ENCODE peak calls at places on chromosomes 16 and 17, in seven cellular contexts. H, E, A, R, C, B and S are unnamed samples. For H3K4me1 and H3K36me3, the result is how much of the 10 kb centered on the place peaks cover.

GRCh38 chr17:78753316-78754250 is 28.5 kb downstream of the CYTH1 start:
- DNase-seq in H (no peak), C (no peak), R (no peak), E (no peak), B (no peak), A (no peak), S (no peak)

GRCh38 chr17:78528541-78528940 is 48.7 kb downstream of the DNAH17 start:
- DNase-seq in A (no peak), H (no peak), C (peak), R (no peak), E (peak), B (no peak), S (no peak)

GRCh38 chr17:19410875-19411291 is at the start of gene RNF112:
- DNase-seq in C (no peak), B (peak), E (peak), R (no peak), H (no peak), A (peak), S (no peak)

GRCh38 chr16:87305505-87306391 is 11.4 kb downstream of the C16orf95 start:
- DNase-seq in E (peak), C (no peak), B (no peak), A (peak), R (no peak), H (no peak), S (no peak)

GRCh38 chr17:72726936-72727335 is 365.6 kb downstream of the SLC39A11 start:
- DNase-seq in A (no peak), H (no peak), R (no peak), C (no peak), E (no peak), B (no peak), S (no peak)

GRCh38 chr16:46762583-46762982 is 14.4 kb upstream of the MYLK3 start:
- DNase-seq in E (no peak), C (no peak), B (no peak), R (no peak), A (no peak), H (no peak), S (no peak)

GRCh38 chr17:42249681-42250446 is 26.3 kb downstream of the STAT5B start:
- DNase-seq in H (no peak), E (no peak), A (no peak), R (no peak), B (no peak), C (peak), S (no peak)

GRCh38 chr17:77320046-77320445 is 179.3 kb downstream of the SEC14L1 start:
- DNase-seq in A (no peak), H (no peak), E (peak), B (peak), C (peak), R (no peak), S (no peak)

GRCh38 chr17:58224315-58224714 is 5.3 kb upstream of the MKS1 start:
- DNase-seq in R (no peak), A (no peak), H (peak), C (no peak), E (no peak), B (peak), S (no peak)

GRCh38 chr16:90019543-90020259 is 445 bp upstream of the DBNDD1 start:
- DNase-seq in B (peak), A (peak), R (peak), C (no peak), H (peak), E (peak), S (no peak)

GRCh38 chr17:58956997-58957724 is 149.5 kb downstream of the TRIM37 start:
- DNase-seq in H (peak), A (no peak), R (no peak), E (no peak), B (peak), C (no peak), S (no peak)

GRCh38 chr17:41885733-41886132 is 20.5 kb upstream of the KLHL11 start:
- DNase-seq in C (no peak), B (no peak), H (no peak), R (no peak), E (no peak), A (peak), S (no peak)

GRCh38 chr17:39615434-39615833 is 7.7 kb upstream of the NEUROD2 start:
- DNase-seq in E (no peak), R (no peak), C (no peak), H (no peak), B (no peak), A (no peak), S (no peak)

GRCh38 chr17:72588961-72589360 is 468.1 kb downstream of the SOX9 start:
- DNase-seq in A (no peak), B (peak), H (no peak), E (no peak), R (peak), C (no peak), S (peak)

GRCh38 chr16:80691111-80691761 is 113.2 kb downstream of the CDYL2 start:
- DNase-seq in E (no peak), R (no peak), C (no peak), B (peak), H (no peak), A (no peak), S (no peak)

GRCh38 chr17:36943250-36944220 is 5.2 kb upstream of the AATF start:
- DNase-seq in H (peak), R (no peak), A (peak), E (no peak), B (no peak), C (no peak), S (no peak)

GRCh38 chr17:907725-908124 is 71.9 kb downstream of the NXN start:
- DNase-seq in A (no peak), R (no peak), H (no peak), C (no peak), E (no peak), B (no peak), S (no peak)

GRCh38 chr17:50203589-50204345 is 2.3 kb upstream of the COL1A1 start:
- DNase-seq in A (no peak), B (peak), H (no peak), R (no peak), E (no peak), C (peak), S (no peak)
- H3K4me1 ChIP-seq in A (under half), B (half or more), H (under half), R (under half), E (under half), C (half or more), S (under half)

DNA sequence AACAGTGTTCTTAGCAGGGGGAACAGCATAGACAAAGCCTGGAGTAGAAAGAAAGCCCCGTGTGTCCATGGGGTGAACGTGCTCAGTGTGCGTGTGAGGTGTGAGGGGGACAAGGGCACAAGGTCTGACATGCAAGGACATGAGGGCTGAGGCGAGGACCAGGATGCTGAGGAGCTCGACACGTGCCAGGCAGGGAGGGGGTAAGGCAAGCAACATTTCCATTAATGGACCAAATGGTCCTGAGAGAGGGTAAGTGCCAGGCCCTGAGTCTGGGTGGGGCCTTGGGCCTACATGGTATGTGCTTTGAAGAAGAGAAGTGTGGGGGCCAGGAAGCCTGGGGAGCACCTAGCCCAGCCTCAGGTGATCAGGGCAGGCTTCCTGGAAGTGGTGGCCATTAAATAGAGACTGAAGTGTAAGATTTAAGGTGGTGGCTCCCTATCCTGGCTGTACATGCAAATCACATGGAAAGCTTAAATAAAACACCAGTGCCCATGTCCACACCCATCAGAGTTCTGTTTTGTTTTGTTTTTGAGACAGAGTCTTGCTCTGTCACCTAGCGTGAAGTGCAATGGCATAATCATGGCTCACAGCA is 29.3 kb downstream of the ADCY7 start:
- DNase-seq in H (no peak), B (no peak), C (no peak), A (no peak), R (no peak), E (no peak), S (no peak)
- H3K36me3 ChIP-seq in H (under half), B (under half), C (under half), A (under half), R (under half), E (half or more), S (under half)

GRCh38 chr16:3099732-3100499 is 822 bp upstream of the ZSCAN10 start:
- DNase-seq in A (peak), H (peak), C (peak), R (peak), E (peak), B (peak), S (no peak)
- H3K4me1 ChIP-seq in A (under half), H (under half), C (under half), R (under half), E (under half), B (under half), S (under half)

DNA sequence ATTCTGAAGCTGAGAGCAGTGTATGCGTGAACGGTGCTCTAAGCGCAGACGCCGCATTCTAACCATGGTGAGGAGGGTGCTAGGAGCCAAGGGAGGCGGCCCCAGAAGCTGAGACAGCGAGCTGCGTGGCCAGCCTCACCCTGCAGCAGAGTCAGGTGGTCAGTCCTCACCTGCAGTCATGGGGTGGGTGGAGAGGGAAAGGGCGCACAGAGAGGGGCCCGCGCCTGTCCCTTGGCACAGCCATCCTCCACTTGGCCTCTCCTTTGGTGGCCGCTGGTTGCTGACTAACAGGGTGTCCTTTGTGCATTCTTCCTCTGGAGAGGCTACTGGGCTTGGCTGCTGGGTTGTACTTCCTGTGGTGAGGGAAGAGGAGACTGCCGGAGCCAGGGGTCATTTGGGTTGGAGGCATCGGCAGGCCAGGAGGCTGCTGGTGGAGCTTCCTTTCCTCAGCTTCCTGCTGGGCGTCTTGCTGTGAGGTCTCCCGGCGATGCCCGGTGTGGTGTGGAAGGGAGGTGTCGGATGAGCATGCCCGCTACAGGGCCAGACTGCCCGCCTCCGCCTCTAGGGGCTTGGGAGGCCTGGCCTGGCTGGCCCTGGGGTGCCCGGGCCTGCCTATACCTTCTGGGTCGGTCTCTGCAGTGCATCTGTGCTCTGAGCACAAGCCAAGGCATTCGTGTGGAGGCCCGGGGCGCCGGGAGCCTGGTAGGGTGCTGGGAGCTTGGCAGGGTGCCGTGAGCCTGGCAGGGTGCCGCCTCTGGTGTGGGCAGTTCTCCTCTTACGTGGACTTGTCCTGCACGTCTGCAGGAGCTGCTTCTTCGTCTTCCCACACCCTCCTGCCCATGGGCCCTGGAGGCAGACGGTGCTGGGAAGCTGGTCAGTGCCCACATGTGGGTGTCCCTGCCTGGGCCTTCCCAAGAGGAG is 17.4 kb downstream of the RNF213 start:
- DNase-seq in C (peak), R (no peak), E (no peak), A (no peak), H (no peak), B (no peak), S (no peak)
- H3K36me3 ChIP-seq in C (under half), R (under half), E (under half), A (under half), H (under half), B (under half), S (under half)

GRCh38 chr17:10144456-10144855 is 54.0 kb downstream of the GAS7 start:
- DNase-seq in C (no peak), R (no peak), E (no peak), A (no peak), B (no peak), H (no peak), S (no peak)
- H3K4me1 ChIP-seq in C (under half), R (under half), E (under half), A (under half), B (under half), H (under half), S (under half)

GRCh38 chr16:81696959-81697293 is 82.2 kb upstream of the PLCG2 start:
- DNase-seq in H (no peak), A (no peak), R (no peak), E (no peak), C (no peak), B (no peak), S (no peak)

GRCh38 chr16:81697321-81697885 is 81.7 kb upstream of the PLCG2 start:
- DNase-seq in A (peak), C (no peak), H (peak), B (peak), E (peak), R (peak), S (peak)

GRCh38 chr16:81694494-81695285 is 84.4 kb upstream of the PLCG2 start:
- DNase-seq in E (no peak), B (peak), A (no peak), C (no peak), R (no peak), H (peak), S (no peak)

GRCh38 chr16:81695431-81695890 is 83.6 kb upstream of the PLCG2 start:
- DNase-seq in A (no peak), H (peak), C (no peak), B (peak), R (no peak), E (no peak), S (no peak)

GRCh38 chr16:81696136-81696958 is 82.7 kb upstream of the PLCG2 start:
- DNase-seq in C (no peak), E (no peak), H (no peak), B (no peak), A (no peak), R (no peak), S (no peak)
- H3K36me3 ChIP-seq in C (under half), E (half or more), H (under half), B (under half), A (under half), R (under half), S (under half)

GRCh38 chr17:64503341-64503740 is 2.7 kb downstream of the DDX5 start:
- DNase-seq in H (no peak), A (no peak), C (no peak), B (no peak), E (no peak), R (no peak), S (no peak)
- H3K4me1 ChIP-seq in H (half or more), A (under half), C (under half), B (under half), E (under half), R (under half), S (under half)

DNA sequence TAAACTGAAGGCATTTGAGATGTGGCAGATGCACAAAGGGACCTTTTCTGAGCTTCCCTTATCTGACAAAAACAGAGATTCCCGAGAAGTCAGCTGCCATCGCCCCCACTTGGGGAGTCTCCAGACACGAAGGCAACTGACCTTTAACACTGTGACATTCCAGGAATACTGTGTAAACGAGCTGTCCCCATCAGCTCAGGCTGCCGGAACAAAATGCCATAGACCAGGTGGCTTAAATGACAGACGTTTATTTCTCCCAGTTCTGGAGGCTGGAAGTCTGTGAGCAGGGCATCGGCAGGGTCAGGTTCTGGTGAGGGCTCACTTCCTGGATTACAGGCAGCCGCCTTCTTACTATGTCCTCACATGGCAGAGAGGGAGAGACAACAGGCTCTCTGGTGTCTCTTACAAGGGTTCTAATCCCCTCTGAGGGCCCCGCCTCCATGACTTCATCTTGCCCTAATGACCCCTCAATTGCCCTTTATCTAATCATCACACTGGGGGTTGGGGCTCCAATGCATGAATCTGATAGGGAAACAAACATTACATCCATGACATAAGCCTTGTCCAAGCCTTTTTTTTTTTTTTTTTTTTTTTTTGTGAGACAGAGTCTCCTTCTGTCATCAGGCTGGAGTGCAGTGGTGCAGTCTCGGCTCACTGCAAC is 178.5 kb upstream of the RPL38 start:
- DNase-seq in C (no peak), H (no peak), E (no peak), A (peak), B (no peak), R (no peak), S (no peak)
- H3K36me3 ChIP-seq in C (under half), H (under half), E (under half), A (under half), B (under half), R (under half), S (under half)

GRCh38 chr17:82525712-82526111 is 6.2 kb downstream of the FOXK2 start:
- DNase-seq in C (no peak), B (no peak), A (no peak), H (no peak), E (no peak), R (no peak), S (no peak)

GRCh38 chr17:82531431-82531881 is 11.9 kb downstream of the FOXK2 start:
- DNase-seq in C (no peak), R (no peak), E (no peak), H (peak), B (peak), A (no peak), S (peak)

GRCh38 chr17:82527893-82528292 is 8.4 kb downstream of the FOXK2 start:
- DNase-seq in B (peak), A (no peak), H (no peak), E (no peak), R (no peak), C (no peak), S (no peak)

GRCh38 chr17:82528484-82529265 is 9.1 kb downstream of the FOXK2 start:
- DNase-seq in E (no peak), H (peak), A (no peak), R (peak), C (peak), B (peak), S (peak)

GRCh38 chr17:82529914-82530300 is 10.4 kb downstream of the FOXK2 start:
- DNase-seq in B (no peak), C (no peak), E (no peak), R (no peak), A (no peak), H (no peak), S (no peak)
- H3K4me1 ChIP-seq in B (under half), C (half or more), E (under half), R (under half), A (under half), H (under half), S (half or more)